ENCODE peak calls at places on chromosomes 12 and 14, in four cellular contexts. V is stimulated activated CD8-positive, alpha-beta memory T cell treated with anti-CD3 and anti-CD28 coated beads, Interleukin-15, amount 100 ng/mL, for 1 hour; J is pulmonary artery endothelial cell; X is neural progenitor cell. E is an unnamed sample.

GRCh38 chr14:55123101-55123500 is 6.0 kb upstream of the LGALS3 start:
- DNase-seq in X (no peak), J (no peak), V (no peak), E (no peak)

GRCh38 chr14:101557811-101558738 is 3.2 kb upstream of the DIO3 start:
- DNase-seq in X (peak; percentile 42), J (no peak), V (no peak), E (peak; percentile 32)

GRCh38 chr14:68580096-68580640 is 212.7 kb downstream of the ZFP36L1 start:
- DNase-seq in J (no peak), X (no peak), V (no peak), E (no peak)

GRCh38 chr14:27002179-27002578 is 404.3 kb upstream of the NOVA1 start:
- DNase-seq in J (no peak), X (no peak), V (no peak), E (no peak)

GRCh38 chr14:92688434-92689375 is 59.7 kb downstream of the LGMN start:
- DNase-seq in V (no peak), X (no peak), J (no peak), E (peak; percentile 16)

GRCh38 chr14:31261859-31262739 is 54.5 kb upstream of the HECTD1 start:
- DNase-seq in V (no peak), X (peak; percentile 35), J (no peak), E (peak; percentile 32)

GRCh38 chr12:131384544-131384855 is 326.4 kb upstream of the SFSWAP start:
- DNase-seq in X (no peak), V (no peak), J (no peak), E (no peak)

GRCh38 chr14:105492051-105492965 is 1.3 kb downstream of the TEDC1 start:
- DNase-seq in J (no peak), V (no peak), X (no peak), E (no peak)

GRCh38 chr14:24673534-24674203 is 39.7 kb upstream of the GZMB start:
- DNase-seq in J (no peak), V (peak; percentile 30), X (no peak), E (no peak)

GRCh38 chr14:39228509-39229221 is 5.0 kb upstream of the MIA2 start:
- DNase-seq in X (no peak), J (no peak), V (no peak), E (no peak)